ENCODE peak calls at places on chromosomes 13 and 19, in four cellular contexts. A, W, H and S are unnamed samples.

GRCh38 chr19:46766569-46767317 is 20.5 kb upstream of the STRN4 start:
- DNase-seq in A (no peak), W (peak; percentile 44), H (peak; percentile 90), S (peak; percentile 67)

GRCh38 chr13:80881495-80882482 is 540.9 kb upstream of the SPRY2 start:
- DNase-seq in A (no peak), W (no peak), H (no peak), S (no peak)

GRCh38 chr13:25111557-25111956 is 15.6 kb downstream of the PABPC3 start:
- DNase-seq in A (no peak), W (no peak), H (no peak), S (no peak)

GRCh38 chr19:39342647-39343305 is 555 bp downstream of the SAMD4B start:
- DNase-seq in A (no peak), W (no peak), H (no peak), S (no peak)

GRCh38 chr13:40047322-40047771 is 391.9 kb downstream of the COG6 start:
- DNase-seq in A (no peak), W (no peak), H (no peak), S (no peak)

GRCh38 chr19:8174706-8175105 is 25.3 kb upstream of the FBN3 start:
- DNase-seq in A (no peak), W (no peak), H (no peak), S (no peak)

GRCh38 chr13:83350569-83350968 is 531.7 kb downstream of the SLITRK1 start:
- DNase-seq in A (no peak), W (no peak), H (no peak), S (no peak)

GRCh38 chr13:101489635-101490034 is 37.2 kb downstream of the ITGBL1 start:
- DNase-seq in A (no peak), W (no peak), H (no peak), S (no peak)

GRCh38 chr19:44575116-44575700 is 38.2 kb upstream of the IGSF23 start:
- DNase-seq in A (no peak), W (no peak), H (peak; percentile 61), S (no peak)

GRCh38 chr19:54674021-54674617 is 11.3 kb downstream of the LILRB4 start:
- DNase-seq in A (no peak), W (no peak), H (no peak), S (no peak)

GRCh38 chr13:99977912-99978780 is 3.4 kb upstream of the ZIC2 start:
- DNase-seq in A (no peak), W (no peak), H (peak; percentile 82), S (no peak)

GRCh38 chr19:36051236-36051635 is 2.8 kb downstream of the THAP8 start:
- DNase-seq in A (no peak), W (no peak), H (peak; percentile 89), S (no peak)
- TF ChIP-seq CTCF in A (peak; percentile 8), W (no peak), H (peak; percentile 82), S (no peak)

GRCh38 chr19:27777242-27777641 is 1435.7 kb downstream of the UQCRFS1 start:
- DNase-seq in A (no peak), W (no peak), H (peak; percentile 23), S (no peak)

GRCh38 chr19:27776524-27776923 is 1436.4 kb downstream of the UQCRFS1 start:
- DNase-seq in A (no peak), W (no peak), H (peak; percentile 10), S (no peak)

GRCh38 chr19:27775395-27775794 is 1437.6 kb downstream of the UQCRFS1 start:
- DNase-seq in A (no peak), W (no peak), H (peak; percentile 41), S (no peak)

GRCh38 chr19:27774827-27775226 is 1438.1 kb downstream of the UQCRFS1 start:
- DNase-seq in A (no peak), W (no peak), H (peak; percentile 86), S (no peak)

DNA sequence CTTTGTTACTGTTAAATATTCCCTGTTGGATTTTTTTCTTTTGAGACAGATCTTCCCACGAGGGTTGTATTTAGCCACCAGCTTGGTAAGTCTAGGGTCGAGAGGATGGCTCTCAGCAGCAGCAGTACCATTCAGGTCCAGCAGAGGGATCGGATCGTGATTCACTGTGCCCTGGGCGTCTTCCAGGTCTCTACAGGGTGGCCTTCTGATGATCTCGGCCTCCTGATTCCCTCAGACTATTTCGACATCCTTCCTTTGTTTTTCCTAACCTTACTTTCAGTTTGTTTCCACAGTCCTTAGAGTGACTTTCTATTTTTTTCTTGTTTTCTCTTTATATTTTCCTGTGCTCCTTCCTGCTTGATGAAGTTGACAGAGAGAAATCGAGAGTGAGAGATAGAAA is 1436.9 kb downstream of the UQCRFS1 start:
- DNase-seq in A (no peak), W (no peak), H (peak; percentile 81), S (no peak)
- TF ChIP-seq CTCF in A (no peak), W (no peak), H (peak; percentile 57), S (peak; percentile 72)

GRCh38 chr19:944171-944567 is 18.3 kb downstream of the ARID3A start:
- DNase-seq in A (no peak), W (no peak), H (no peak), S (no peak)
- TF ChIP-seq CTCF in A (no peak), W (no peak), H (no peak), S (no peak)

DNA sequence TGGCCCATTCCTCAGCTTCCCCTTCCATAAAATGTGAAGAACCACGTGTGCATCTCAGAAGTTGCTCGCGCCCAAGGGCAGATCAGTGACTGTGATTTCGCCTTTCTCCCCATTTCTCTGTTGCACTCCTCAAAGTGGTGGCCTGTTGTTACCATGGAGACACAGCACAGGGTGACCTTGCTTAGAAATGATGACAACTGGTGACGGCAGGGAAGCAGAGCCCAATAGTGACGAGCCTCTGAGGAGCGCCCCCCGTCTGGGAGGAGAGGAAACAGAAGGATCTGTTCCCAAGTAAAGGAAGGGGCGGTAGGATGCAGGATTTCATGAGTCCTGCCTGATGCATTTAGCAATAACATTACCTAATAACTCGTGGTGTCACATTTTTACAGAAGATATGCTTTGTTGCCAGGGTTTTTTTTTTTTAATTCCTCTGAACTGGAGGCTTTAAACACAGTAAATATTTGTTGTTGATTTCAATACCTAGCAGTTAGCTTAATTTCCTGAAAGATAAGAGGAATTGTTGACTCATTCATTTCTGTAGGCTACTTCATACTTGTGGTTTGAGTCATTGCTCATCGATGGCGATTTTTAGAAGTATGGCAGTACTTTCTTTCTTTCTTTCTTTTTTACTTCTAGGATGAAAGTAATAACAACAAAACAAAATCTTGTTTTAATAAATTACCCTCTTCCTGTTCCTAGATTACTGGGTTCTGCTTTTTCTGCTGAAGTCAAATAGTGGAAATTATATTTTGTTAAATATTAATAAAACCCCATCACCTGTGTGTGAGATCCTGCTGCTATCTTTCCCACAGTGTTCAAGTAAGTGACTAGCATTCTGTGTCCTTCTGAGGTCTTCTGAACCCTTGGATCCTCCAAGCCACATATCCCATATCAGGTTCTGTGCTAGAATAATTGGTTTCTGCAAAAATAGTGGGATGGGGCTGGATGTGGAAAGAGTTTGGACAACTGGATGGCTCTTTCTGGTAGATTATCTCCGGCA is 36.0 kb downstream of the MBNL2 start:
- DNase-seq in A (peak; percentile 46), W (no peak), H (peak; percentile 85), S (no peak)
- TF ChIP-seq CTCF in A (peak; percentile 20), W (no peak), H (peak; percentile 35), S (no peak)

GRCh38 chr13:110507678-110508381 is 53.7 kb downstream of the RAB20 start:
- DNase-seq in A (no peak), W (no peak), H (no peak), S (no peak)
- TF ChIP-seq CTCF in A (no peak), W (no peak), H (peak; percentile 51), S (no peak)

GRCh38 chr19:18996796-18997394 is 36.4 kb downstream of the SUGP2 start:
- DNase-seq in A (no peak), W (no peak), H (no peak), S (no peak)

GRCh38 chr19:18998276-18998675 is 35.0 kb downstream of the SUGP2 start:
- DNase-seq in A (no peak), W (no peak), H (no peak), S (no peak)

GRCh38 chr19:18999016-18999758 is 34.1 kb downstream of the SUGP2 start:
- DNase-seq in A (no peak), W (no peak), H (no peak), S (no peak)

GRCh38 chr19:18996351-18996750 is 37.0 kb downstream of the SUGP2 start:
- DNase-seq in A (no peak), W (no peak), H (no peak), S (no peak)

GRCh38 chr19:18999896-19000620 is 33.3 kb downstream of the SUGP2 start:
- DNase-seq in A (no peak), W (no peak), H (peak; percentile 64), S (no peak)
- TF ChIP-seq CTCF in A (peak; percentile 10), W (no peak), H (peak; percentile 63), S (no peak)

DNA sequence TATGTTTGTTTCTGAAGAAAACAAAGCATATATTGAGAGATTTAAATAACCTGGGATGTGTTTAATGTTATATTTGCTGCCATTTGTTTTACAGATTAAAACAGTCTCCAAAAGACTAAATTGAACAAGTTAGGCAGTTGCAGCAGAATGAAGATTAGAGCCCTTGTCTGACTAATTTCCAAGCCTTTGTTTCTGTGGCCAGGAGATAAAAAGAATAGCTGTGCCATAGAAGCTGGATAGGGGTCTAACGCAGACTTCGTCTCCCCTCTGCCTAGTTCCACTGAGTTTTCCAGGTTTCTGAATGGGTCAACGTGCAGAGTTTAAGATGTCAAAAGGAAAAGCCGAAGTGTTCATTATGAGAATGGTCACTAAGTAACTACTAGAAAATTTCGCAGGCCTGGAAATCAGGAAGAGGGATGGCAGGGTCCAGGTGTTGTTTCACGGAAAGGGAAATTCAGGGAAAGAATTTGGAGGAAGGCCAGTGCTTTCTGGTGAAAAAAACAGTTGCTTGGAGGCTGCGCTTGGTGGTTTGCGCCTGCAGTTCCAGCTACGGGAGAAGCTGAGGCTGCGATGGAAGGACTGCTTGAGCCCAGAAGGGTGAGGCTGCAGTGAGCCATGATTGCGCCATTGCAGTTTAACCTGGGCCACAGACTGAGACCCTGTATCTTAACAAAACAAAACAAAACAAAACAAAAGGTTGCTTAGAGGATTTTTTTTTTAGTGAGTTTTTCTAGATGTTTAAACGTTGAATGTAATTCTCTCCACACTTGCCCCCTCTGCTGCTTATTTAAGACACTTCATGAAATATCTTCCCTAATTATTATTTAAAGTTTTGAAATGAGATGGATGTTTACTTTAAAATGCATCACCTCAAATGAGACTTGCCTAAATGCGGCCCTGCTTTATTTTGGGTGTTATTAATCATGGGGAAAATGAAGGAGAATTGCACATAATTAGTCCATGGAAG is 75.2 kb upstream of the TRPC4 start:
- DNase-seq in A (no peak), W (no peak), H (peak; percentile 47), S (no peak)
- TF ChIP-seq CTCF in A (no peak), W (no peak), H (no peak), S (no peak)

DNA sequence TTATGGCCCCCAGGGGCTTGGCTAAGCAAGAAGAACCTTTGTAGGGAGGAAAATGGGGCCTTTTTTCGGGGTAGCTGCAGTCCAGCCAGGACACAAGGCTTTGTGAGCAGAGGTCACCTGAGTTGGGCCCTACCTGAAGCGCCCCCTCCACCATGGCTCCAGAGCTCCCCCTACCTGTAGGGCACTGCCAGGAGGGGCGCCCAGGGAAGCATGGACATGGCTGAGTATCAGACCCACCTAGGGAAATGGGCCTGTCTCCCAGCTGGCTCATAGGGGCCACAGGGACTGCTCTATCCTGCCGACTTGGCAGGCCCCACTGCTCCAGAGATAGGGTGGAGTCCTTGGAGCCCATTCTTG is 9.0 kb upstream of the CEBPA start:
- DNase-seq in A (no peak), W (no peak), H (peak; percentile 55), S (no peak)
- TF ChIP-seq CTCF in A (no peak), W (no peak), H (peak; percentile 58), S (peak; percentile 7)

GRCh38 chr13:79246575-79246949 is 159.5 kb downstream of the RBM26 start:
- DNase-seq in A (no peak), W (no peak), H (no peak), S (no peak)
- TF ChIP-seq CTCF in A (no peak), W (no peak), H (no peak), S (no peak)